ENCODE peak calls at places on chromosomes 4 and X, in six cellular contexts. F is mesenchymal stem cell, N is H9, Z is IMR-90, L is neuronal stem cell, V is H1. T is an unnamed sample. For H3K4me1, the result is how much of the 10 kb centered on the place peaks cover.

GRCh38 chr4:98778206-98778605 is 119.8 kb upstream of the TSPAN5 start:
- DNase-seq in L (no peak), F (peak), N (no peak), V (no peak), Z (peak), T (peak)

GRCh38 chr4:71932941-71933340 is 98.9 kb upstream of the NPFFR2 start:
- DNase-seq in V (no peak), N (no peak), Z (no peak), F (no peak), L (no peak), T (no peak)

GRCh38 chr4:110663738-110664444 is 41.0 kb upstream of the PITX2 start:
- DNase-seq in L (no peak), V (no peak), Z (peak), N (no peak), F (peak), T (no peak)

GRCh38 chr4:125664091-125664767 is 349.5 kb downstream of the FAT4 start:
- DNase-seq in F (no peak), L (no peak), V (no peak), Z (no peak), N (no peak), T (no peak)

GRCh38 chr4:69823481-69824186 is 36.3 kb downstream of the SULT1E1 start:
- DNase-seq in L (no peak), F (peak), V (no peak), Z (peak), N (peak), T (peak)

GRCh38 chrX:69543572-69543971 is 39.4 kb downstream of the NALF2 start:
- DNase-seq in V (no peak), F (no peak), Z (no peak), L (no peak), N (no peak), T (no peak)

GRCh38 chr4:118154643-118155042 is 120.4 kb downstream of the NDST3 start:
- DNase-seq in Z (peak), N (no peak), V (no peak), F (peak), L (no peak), T (no peak)

GRCh38 chr4:137635596-137635995 is 103.3 kb upstream of the PCDH18 start:
- DNase-seq in N (no peak), V (no peak), Z (no peak), L (no peak), F (no peak), T (no peak)

GRCh38 chr4:144461906-144462305 is 184.1 kb upstream of the HHIP start:
- DNase-seq in V (no peak), Z (no peak), F (no peak), N (no peak), L (no peak), T (no peak)

GRCh38 chr4:167890226-167890625 is 202.1 kb upstream of the ANXA10 start:
- DNase-seq in V (no peak), L (no peak), N (no peak), F (no peak), Z (no peak), T (no peak)

GRCh38 chrX:49270249-49270921 is 792 bp downstream of the PPP1R3F start:
- DNase-seq in V (no peak), L (no peak), F (no peak), Z (no peak), N (no peak), T (no peak)

GRCh38 chrX:49269768-49270248 is at the start of gene PPP1R3F:
- DNase-seq in F (no peak), N (no peak), Z (no peak), L (no peak), V (no peak), T (no peak)

GRCh38 chrX:49268702-49269009 is 937 bp upstream of the PPP1R3F start:
- DNase-seq in V (no peak), N (no peak), Z (no peak), F (no peak), L (no peak), T (no peak)

GRCh38 chrX:49271341-49271740 is 1.7 kb downstream of the PPP1R3F start:
- DNase-seq in N (no peak), L (no peak), F (no peak), V (no peak), Z (no peak), T (peak)

DNA sequence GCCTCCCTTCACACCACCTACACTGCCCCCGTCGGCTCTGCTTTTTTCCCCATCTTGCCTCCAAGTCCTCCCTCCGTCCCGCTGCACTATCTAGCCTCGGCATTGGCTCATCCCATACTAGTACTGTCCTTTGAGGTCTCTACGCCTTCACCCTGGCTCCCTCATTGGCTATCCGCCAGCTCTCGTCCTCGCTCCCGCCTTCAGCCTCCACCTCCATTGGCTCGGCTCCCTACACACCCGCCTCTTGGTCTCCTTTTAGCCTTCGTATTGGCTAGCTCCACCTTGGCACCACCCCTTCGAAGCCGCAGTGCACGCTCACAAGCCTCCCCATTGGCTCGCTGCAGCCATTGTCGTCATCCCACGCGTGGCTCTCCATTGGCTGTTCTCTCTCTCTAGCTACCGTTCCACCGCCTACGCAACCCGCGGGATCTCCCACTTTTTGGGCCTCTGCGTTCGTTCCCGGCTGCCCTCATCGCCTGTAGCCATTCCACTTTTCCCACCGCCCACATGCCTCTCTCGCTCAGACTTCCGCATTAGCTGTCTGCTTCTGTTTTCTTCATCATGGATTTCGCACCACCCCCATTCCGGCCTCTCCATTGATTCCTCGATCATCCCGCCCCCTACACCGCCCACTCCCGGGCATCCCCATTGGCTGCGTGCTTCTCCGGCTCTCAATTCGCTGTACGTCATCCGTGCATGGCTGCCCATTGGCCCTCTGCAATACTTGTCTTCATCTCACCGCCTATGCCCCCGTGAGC is 404 bp upstream of the PPP1R3F start:
- DNase-seq in L (peak), N (peak), V (peak), F (peak), Z (peak), T (peak)
- H3K14ac ChIP-seq in L (no peak), N (peak), V (no peak), F (peak), Z (peak), T (peak)

GRCh38 chr4:4670869-4671268 is 129.0 kb upstream of the STX18 start:
- DNase-seq in Z (no peak), V (no peak), F (peak), L (no peak), N (peak), T (no peak)
- H2AK5ac ChIP-seq in Z (peak), V (no peak), F (no peak), L (no peak), N (peak), T (no peak)

DNA sequence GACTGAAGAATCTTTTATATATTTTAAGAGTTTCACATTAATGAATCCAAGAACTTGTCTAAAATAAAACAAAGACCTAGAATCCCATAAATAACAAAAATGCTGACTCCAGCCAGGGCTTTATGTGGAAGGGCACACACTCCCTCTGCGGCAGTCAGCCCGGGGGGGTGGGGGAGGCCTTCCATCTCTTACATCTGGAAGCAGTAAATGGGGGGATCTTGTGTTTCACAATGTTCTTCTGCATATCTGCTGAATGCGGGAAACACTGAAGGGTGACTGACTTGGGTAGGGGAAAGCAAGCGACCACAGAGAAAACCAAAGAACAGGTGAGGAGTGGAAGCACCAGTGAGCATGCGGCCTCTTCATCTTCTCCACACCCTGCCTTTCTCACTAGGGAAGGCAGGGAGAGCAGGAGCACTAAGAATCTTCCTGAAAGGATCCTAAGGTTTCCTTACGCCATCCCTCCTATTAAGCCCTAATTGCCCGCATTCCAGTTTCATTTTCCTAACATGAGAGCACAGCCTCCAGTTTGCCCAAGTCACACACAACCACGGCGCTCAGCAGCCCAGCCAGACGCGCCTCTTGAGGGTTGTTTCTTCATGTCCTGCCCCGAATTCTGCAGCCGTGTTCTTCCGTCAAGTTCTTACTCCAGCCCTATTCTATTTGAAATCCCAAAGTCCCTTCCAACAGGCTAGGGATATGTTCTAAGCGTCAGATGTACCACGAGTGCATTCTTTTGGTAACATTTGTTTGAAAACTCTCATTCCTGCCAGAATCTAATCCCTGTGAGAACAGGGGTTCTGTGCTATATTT is 23.4 kb downstream of the ACSL1 start:
- DNase-seq in F (peak), L (no peak), N (no peak), V (no peak), Z (peak), T (no peak)
- H3K4me1 ChIP-seq in F (under half), L (under half), N (under half), V (under half), Z (under half), T (under half)

GRCh38 chr4:7721984-7722551 is 217.6 kb downstream of the AFAP1 start:
- DNase-seq in N (no peak), F (no peak), L (no peak), V (no peak), Z (no peak), T (no peak)

GRCh38 chr4:7722716-7723115 is 216.9 kb downstream of the AFAP1 start:
- DNase-seq in V (no peak), Z (no peak), N (no peak), F (no peak), L (no peak), T (no peak)

GRCh38 chr4:7717161-7717560 is 222.5 kb downstream of the AFAP1 start:
- DNase-seq in V (no peak), Z (no peak), F (no peak), L (no peak), N (no peak), T (no peak)

GRCh38 chr4:7717946-7718490 is 221.6 kb downstream of the AFAP1 start:
- DNase-seq in V (no peak), F (no peak), N (no peak), Z (no peak), L (no peak), T (no peak)

DNA sequence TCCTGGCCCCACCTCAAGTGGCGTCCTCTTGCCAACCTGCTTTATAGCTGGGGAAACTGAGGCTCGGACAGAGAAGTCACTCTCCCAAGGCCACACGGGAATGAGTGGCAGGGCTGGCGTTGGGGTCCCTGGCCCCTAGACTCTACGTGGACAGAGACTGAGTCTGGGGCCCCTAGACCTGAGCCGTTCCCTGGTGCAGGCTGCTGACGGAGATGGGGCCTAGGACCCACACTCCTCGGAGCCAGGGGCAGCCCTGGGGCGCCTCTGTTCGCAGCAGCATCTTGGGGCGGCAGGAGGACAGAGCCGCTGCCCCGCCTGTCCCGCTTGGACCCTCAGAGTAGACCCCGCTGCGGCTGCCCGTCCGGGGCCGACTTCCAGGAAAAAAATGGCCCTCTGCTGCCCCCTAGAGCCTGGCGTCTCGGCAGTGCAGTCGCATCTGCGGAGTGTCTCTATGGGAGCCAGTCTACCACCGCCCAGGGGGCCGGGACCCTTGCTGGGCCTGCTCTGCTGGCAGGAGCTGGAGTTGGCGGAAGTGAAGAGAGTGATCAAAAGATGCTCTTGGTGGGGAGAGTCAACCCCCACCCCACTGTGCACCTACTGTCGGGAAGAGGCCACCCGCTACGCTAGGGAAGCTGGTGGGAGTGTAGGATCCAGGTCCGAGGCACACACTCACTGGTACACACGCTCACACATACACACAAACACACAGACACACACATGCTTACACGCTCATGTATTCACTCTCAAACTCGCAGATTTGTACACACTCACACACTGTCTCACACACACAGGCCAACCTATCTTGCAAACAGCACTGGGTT is 220.1 kb downstream of the AFAP1 start:
- DNase-seq in V (peak), Z (no peak), N (peak), F (peak), L (peak), T (no peak)
- H3K14ac ChIP-seq in V (no peak), Z (no peak), N (no peak), F (no peak), L (no peak), T (no peak)

DNA sequence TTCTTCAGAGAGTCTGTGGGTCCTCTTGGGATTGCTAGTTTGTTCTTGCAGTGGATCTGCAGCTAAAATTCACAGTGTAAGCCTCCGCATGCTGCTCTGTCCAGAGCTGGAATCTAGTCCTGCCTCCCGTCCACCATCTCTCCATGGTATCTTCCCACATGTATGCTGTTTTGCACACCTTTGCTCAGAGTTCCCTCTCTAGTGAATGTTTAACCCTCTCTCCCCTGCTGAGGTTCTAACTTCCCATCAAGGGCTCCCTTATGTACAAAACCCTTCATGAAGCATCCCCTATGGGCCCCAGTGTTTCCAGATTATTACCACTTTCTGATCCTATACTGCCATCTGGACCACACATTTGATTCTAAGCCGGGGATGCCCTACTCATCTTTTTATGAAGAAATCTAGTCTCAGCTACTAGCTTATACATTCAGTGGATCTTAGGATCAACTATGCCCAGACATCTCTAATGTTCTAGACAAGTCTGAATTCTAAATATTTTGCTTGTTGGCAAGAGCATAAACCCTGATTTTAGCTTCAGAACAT is 157.3 kb downstream of the CPEB2 start:
- DNase-seq in F (no peak), V (no peak), L (no peak), N (no peak), Z (no peak), T (no peak)
- H2AK5ac ChIP-seq in F (no peak), V (no peak), L (no peak), N (no peak), Z (no peak), T (no peak)

GRCh38 chr4:10020871-10021676 is at the start of gene SLC2A9:
- DNase-seq in N (peak), V (no peak), F (no peak), L (no peak), Z (no peak), T (peak)
- H3K4me1 ChIP-seq in N (under half), V (under half), F (under half), L (under half), Z (under half), T (under half)

DNA sequence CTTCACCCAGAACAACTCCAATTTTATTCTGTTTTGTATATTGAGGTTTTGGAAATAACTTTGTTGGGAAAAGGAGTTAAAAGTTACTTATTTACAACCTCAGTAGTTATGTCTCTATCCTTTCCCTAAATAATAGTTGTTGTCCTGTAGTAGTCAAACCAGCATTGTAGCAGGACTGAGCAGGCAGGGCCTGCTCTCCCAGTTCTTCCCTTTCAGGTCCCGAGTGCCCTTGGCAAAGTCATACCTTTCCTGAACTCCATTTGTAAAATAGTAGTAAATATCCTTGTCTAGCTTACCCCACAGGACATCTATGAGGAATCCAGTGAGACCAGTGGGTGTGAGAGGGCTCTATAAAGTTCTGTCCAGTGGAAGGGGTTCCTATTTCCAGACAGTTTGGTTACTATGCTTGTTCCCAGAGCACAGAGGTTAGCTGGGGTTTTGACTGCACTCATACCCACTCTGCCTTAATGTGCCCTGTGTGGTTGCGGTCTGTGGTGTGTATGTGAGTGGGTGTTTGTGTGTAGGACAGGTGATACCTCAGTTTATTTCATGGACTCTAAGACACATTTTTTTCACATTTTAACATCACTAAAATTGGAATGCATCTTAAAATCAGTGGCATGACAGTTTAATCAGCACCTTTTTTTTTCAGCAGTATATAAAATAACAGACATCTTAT is 136.3 kb downstream of the AMMECR1 start:
- DNase-seq in F (no peak), Z (no peak), N (no peak), L (no peak), V (no peak), T (no peak)
- H3K14ac ChIP-seq in F (no peak), Z (no peak), N (no peak), L (no peak), V (no peak), T (no peak)

DNA sequence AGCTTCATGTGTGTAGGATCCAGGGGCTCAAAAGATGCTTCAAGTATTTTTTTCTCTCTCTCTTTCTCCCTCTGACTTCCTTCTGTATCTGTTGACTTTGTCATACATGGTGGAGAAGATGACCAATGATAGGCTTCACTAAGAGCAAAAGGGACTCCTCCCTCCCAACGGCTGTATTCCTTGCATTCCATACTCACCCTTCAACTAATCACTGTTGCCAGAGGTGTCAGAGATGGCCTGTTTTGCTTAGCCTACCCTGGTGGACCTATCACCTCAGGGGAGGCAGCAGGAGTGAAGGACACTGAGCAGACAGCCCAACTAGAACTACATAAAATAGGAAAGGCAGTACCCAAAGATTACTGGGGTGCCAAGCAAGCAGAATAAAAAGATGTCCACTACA is 62.2 kb upstream of the C1QTNF7 start:
- DNase-seq in Z (no peak), F (no peak), L (no peak), N (no peak), V (no peak), T (no peak)
- H2AK5ac ChIP-seq in Z (no peak), F (no peak), L (no peak), N (no peak), V (no peak), T (no peak)